ENCODE peak calls at places on chromosome 10, in eight cellular contexts. V is stimulated activated CD8-positive, alpha-beta memory T cell treated with anti-CD3 and anti-CD28 coated beads, Interleukin-15, amount 100 ng/mL, for 24 hours; K is cardiac fibroblast; H is ELR; E is spleen; M is coronary artery; G is ELF-1; Y is SK-MEL-5. Z is an unnamed sample.

GRCh38 chr10:92689663-92690210 is at the start of gene HHEX:
- DNase-seq in H (peak; percentile 82), E (peak; percentile 98), V (no peak), M (no peak), G (no peak), Y (no peak), K (peak; percentile 58), Z (peak; percentile 59)

GRCh38 chr10:100374137-100374655 is 27.2 kb downstream of the SCD start:
- DNase-seq in E (no peak), V (no peak), K (no peak), Y (no peak), M (no peak), G (no peak), H (peak; percentile 3), Z (no peak)

GRCh38 chr10:24223341-24223740 is 14.4 kb downstream of the KIAA1217 start:
- DNase-seq in K (no peak), V (no peak), M (no peak), E (no peak), Y (no peak), H (no peak), G (no peak), Z (no peak)

GRCh38 chr10:102280397-102281015 is 35.2 kb downstream of the GBF1 start:
- DNase-seq in M (no peak), G (no peak), K (peak; percentile 42), Y (no peak), H (no peak), E (no peak), V (no peak), Z (peak; percentile 85)

GRCh38 chr10:13449296-13449695 is 79.5 kb downstream of the BEND7 start:
- DNase-seq in M (no peak), Y (no peak), V (no peak), K (peak; percentile 38), E (no peak), H (peak; percentile 35), G (no peak), Z (no peak)

GRCh38 chr10:43361532-43362190 is 9.8 kb upstream of the FXYD4 start:
- DNase-seq in G (no peak), Y (no peak), M (no peak), E (no peak), K (no peak), H (no peak), V (no peak), Z (no peak)

GRCh38 chr10:114684822-114685209 is 26.7 kb upstream of the ABLIM1 start:
- DNase-seq in Y (no peak), H (peak; percentile 79), K (peak; percentile 62), G (no peak), V (no peak), M (no peak), E (no peak), Z (no peak)

GRCh38 chr10:28737096-28737495 is 59.8 kb downstream of the BAMBI start:
- DNase-seq in G (no peak), V (no peak), K (no peak), M (no peak), Y (peak; percentile 33), H (no peak), E (no peak), Z (no peak)

GRCh38 chr10:132918617-132919373 is 23.6 kb downstream of the CFAP46 start:
- DNase-seq in H (no peak), E (peak; percentile 75), V (no peak), M (no peak), K (no peak), G (no peak), Y (no peak), Z (no peak)

GRCh38 chr10:131533846-131534526 is 222.5 kb upstream of the TCERG1L start:
- DNase-seq in H (no peak), V (no peak), M (no peak), Y (no peak), G (no peak), K (no peak), E (no peak), Z (no peak)

GRCh38 chr10:85604884-85605283 is 761.7 kb downstream of the GRID1 start:
- DNase-seq in E (no peak), G (no peak), Y (no peak), K (no peak), V (no peak), M (peak; percentile 12), H (no peak), Z (no peak)

GRCh38 chr10:71218046-71218832 is 5.9 kb downstream of the UNC5B start:
- DNase-seq in H (peak; percentile 56), Y (no peak), G (no peak), M (no peak), E (peak; percentile 47), V (no peak), K (peak; percentile 72), Z (no peak)

GRCh38 chr10:106504536-106504935 is 660.0 kb downstream of the SORCS1 start:
- DNase-seq in K (no peak), V (no peak), G (no peak), Y (no peak), M (no peak), H (no peak), E (no peak), Z (no peak)

GRCh38 chr10:103983367-103983911 is 16.5 kb downstream of the SLK start:
- DNase-seq in V (no peak), G (no peak), H (peak; percentile 31), K (peak; percentile 26), E (no peak), M (no peak), Y (no peak), Z (no peak)

GRCh38 chr10:28875535-28876208 is 198.4 kb downstream of the BAMBI start:
- DNase-seq in M (no peak), K (peak; percentile 46), G (peak; percentile 35), E (no peak), V (no peak), H (peak; percentile 52), Y (no peak), Z (no peak)

GRCh38 chr10:11515596-11516418 is 95.6 kb downstream of the USP6NL start:
- DNase-seq in G (peak; percentile 45), Y (peak; percentile 71), H (peak; percentile 72), E (no peak), M (no peak), K (peak; percentile 81), V (no peak), Z (no peak)

GRCh38 chr10:63554666-63555065 is 33.5 kb downstream of the REEP3 start:
- DNase-seq in H (peak; percentile 95), V (no peak), Y (no peak), G (no peak), M (no peak), K (peak; percentile 92), E (peak; percentile 87), Z (no peak)

GRCh38 chr10:84296071-84296981 is 32.1 kb upstream of the CCSER2 start:
- DNase-seq in M (no peak), H (peak; percentile 72), E (no peak), K (peak; percentile 81), G (no peak), Y (no peak), V (no peak), Z (no peak)

GRCh38 chr10:77799352-77799751 is 127.2 kb downstream of the DLG5 start:
- DNase-seq in E (no peak), V (no peak), K (no peak), H (no peak), M (no peak), G (no peak), Y (no peak), Z (no peak)

GRCh38 chr10:99983280-99983988 is 26.3 kb downstream of the DNMBP start:
- DNase-seq in M (no peak), G (peak; percentile 45), Y (no peak), K (peak; percentile 88), V (no peak), E (no peak), H (peak; percentile 93), Z (peak; percentile 52)

GRCh38 chr10:95438781-95439180 is 122.4 kb downstream of the SORBS1 start:
- DNase-seq in K (no peak), E (no peak), Y (no peak), H (no peak), M (no peak), G (no peak), V (no peak), Z (no peak)

GRCh38 chr10:130728531-130729215 is 582.8 kb downstream of the TCERG1L start:
- DNase-seq in H (no peak), M (no peak), V (no peak), E (peak; percentile 51), Y (no peak), K (no peak), G (no peak), Z (no peak)

GRCh38 chr10:119235381-119235780 is 28.0 kb downstream of the GRK5 start:
- DNase-seq in H (peak; percentile 41), Y (no peak), K (peak; percentile 76), V (no peak), E (no peak), G (no peak), M (no peak), Z (peak; percentile 41)

GRCh38 chr10:44962870-44963738 is 3.5 kb downstream of the RASSF4 start:
- DNase-seq in H (no peak), Y (no peak), V (no peak), M (no peak), E (peak; percentile 81), K (no peak), G (peak; percentile 47), Z (peak; percentile 85)

GRCh38 chr10:132062181-132062515 is 3.6 kb upstream of the JAKMIP3 start:
- DNase-seq in K (no peak), H (no peak), M (peak; percentile 45), G (no peak), Y (no peak), E (no peak), V (no peak), Z (no peak)

GRCh38 chr10:73816917-73817729 is 5.7 kb upstream of the NDST2 start:
- DNase-seq in H (no peak), E (no peak), M (no peak), G (no peak), K (peak; percentile 36), V (no peak), Y (no peak), Z (no peak)

GRCh38 chr10:19133992-19134391 is 85.4 kb downstream of the MALRD1 start:
- DNase-seq in Y (no peak), E (no peak), H (no peak), M (no peak), K (no peak), G (no peak), V (no peak), Z (no peak)

GRCh38 chr10:30747633-30748032 is 118.1 kb upstream of the LYZL2 start:
- DNase-seq in E (no peak), K (peak; percentile 53), H (peak; percentile 80), Y (no peak), V (no peak), M (no peak), G (peak; percentile 43), Z (no peak)

GRCh38 chr10:100043796-100044195 is 34.0 kb upstream of the DNMBP start:
- DNase-seq in H (peak; percentile 47), M (peak; percentile 79), G (peak; percentile 21), V (no peak), K (peak; percentile 81), E (no peak), Y (no peak), Z (peak; percentile 55)

GRCh38 chr10:62384447-62385081 is 10.4 kb downstream of the ZNF365 start:
- DNase-seq in E (no peak), K (peak; percentile 42), M (no peak), V (no peak), H (peak; percentile 79), Y (peak; percentile 19), G (no peak), Z (no peak)

GRCh38 chr10:98104125-98104524 is 30.3 kb upstream of the R3HCC1L start:
- DNase-seq in G (no peak), K (no peak), M (no peak), H (no peak), Y (no peak), E (no peak), V (no peak), Z (no peak)

GRCh38 chr10:6237189-6237496 is 34.4 kb downstream of the PFKFB3 start:
- DNase-seq in K (no peak), G (no peak), V (no peak), M (no peak), H (no peak), Y (no peak), E (no peak), Z (no peak)

GRCh38 chr10:78365711-78366110 is 332.0 kb downstream of the RPS24 start:
- DNase-seq in K (no peak), G (no peak), Y (no peak), V (no peak), E (peak; percentile 37), M (no peak), H (no peak), Z (no peak)

GRCh38 chr10:86820509-86820908 is 64.1 kb downstream of the BMPR1A start:
- DNase-seq in M (no peak), E (no peak), Y (no peak), V (no peak), G (no peak), H (no peak), K (no peak), Z (no peak)